ENCODE peak calls at places on chromosomes 3 and 15, in seven cellular contexts. One of them, this sample, is unnamed.
A peak's percentile ranks its signal among the peaks of the same experiment; 100 is the strongest.

GRCh38 chr3:4897765-4898453 is 81.3 kb upstream of the BHLHE40 start:
- DNase-seq in ovary: no peak
- DNase-seq in stomach: no peak
- DNase-seq in A549: no peak
- DNase-seq in SK-N-SH: no peak
- DNase-seq in transverse colon: no peak
- DNase-seq in tibial nerve: no peak
- DNase-seq in this sample: no peak

GRCh38 chr3:15496341-15496664 is 25.2 kb downstream of the COLQ start:
- DNase-seq in A549: no peak
- DNase-seq in ovary: no peak
- DNase-seq in SK-N-SH: no peak
- DNase-seq in tibial nerve: no peak
- DNase-seq in transverse colon: no peak
- DNase-seq in stomach: no peak
- DNase-seq in this sample: no peak

GRCh38 chr15:39472661-39473657 is 107.9 kb upstream of the THBS1 start:
- DNase-seq in transverse colon: peak; percentile 81
- DNase-seq in stomach: peak; percentile 58
- DNase-seq in ovary: peak; percentile 76
- DNase-seq in A549: no peak
- DNase-seq in tibial nerve: peak; percentile 76
- DNase-seq in SK-N-SH: no peak
- DNase-seq in this sample: peak; percentile 99

GRCh38 chr3:58073315-58074125 is 65.3 kb downstream of the FLNB start:
- DNase-seq in tibial nerve: no peak
- DNase-seq in ovary: no peak
- DNase-seq in SK-N-SH: no peak
- DNase-seq in transverse colon: no peak
- DNase-seq in A549: no peak
- DNase-seq in stomach: no peak
- DNase-seq in this sample: peak; percentile 81

GRCh38 chr3:151404316-151404715 is 19.8 kb upstream of the P2RY12 start:
- DNase-seq in A549: no peak
- DNase-seq in stomach: no peak
- DNase-seq in tibial nerve: no peak
- DNase-seq in transverse colon: no peak
- DNase-seq in ovary: no peak
- DNase-seq in SK-N-SH: no peak
- DNase-seq in this sample: no peak

GRCh38 chr3:161600185-161600584 is 103.6 kb downstream of the OTOL1 start:
- DNase-seq in stomach: no peak
- DNase-seq in tibial nerve: no peak
- DNase-seq in ovary: no peak
- DNase-seq in SK-N-SH: no peak
- DNase-seq in transverse colon: no peak
- DNase-seq in A549: no peak
- DNase-seq in this sample: no peak

GRCh38 chr3:58544546-58544945 is 7.6 kb upstream of the ACOX2 start:
- DNase-seq in stomach: no peak
- DNase-seq in transverse colon: no peak
- DNase-seq in ovary: no peak
- DNase-seq in tibial nerve: no peak
- DNase-seq in A549: no peak
- DNase-seq in SK-N-SH: no peak
- DNase-seq in this sample: no peak

GRCh38 chr15:80999623-81000036 is 1.1 kb upstream of the TLNRD1 start:
- DNase-seq in A549: no peak
- DNase-seq in tibial nerve: no peak
- DNase-seq in stomach: peak; percentile 78
- DNase-seq in SK-N-SH: no peak
- DNase-seq in ovary: no peak
- DNase-seq in transverse colon: peak; percentile 85
- DNase-seq in this sample: no peak

GRCh38 chr3:76310059-76310458 is 524.7 kb upstream of the ZNF717 start:
- DNase-seq in transverse colon: no peak
- DNase-seq in stomach: no peak
- DNase-seq in tibial nerve: no peak
- DNase-seq in A549: no peak
- DNase-seq in ovary: no peak
- DNase-seq in SK-N-SH: no peak
- DNase-seq in this sample: no peak

GRCh38 chr15:61474796-61475195 is 245.7 kb upstream of the RORA start:
- DNase-seq in ovary: no peak
- DNase-seq in transverse colon: no peak
- DNase-seq in stomach: no peak
- DNase-seq in A549: no peak
- DNase-seq in tibial nerve: no peak
- DNase-seq in SK-N-SH: no peak
- DNase-seq in this sample: no peak

GRCh38 chr3:106542101-106542769 is 673.4 kb upstream of the CBLB start:
- DNase-seq in tibial nerve: no peak
- DNase-seq in A549: no peak
- DNase-seq in SK-N-SH: no peak
- DNase-seq in transverse colon: no peak
- DNase-seq in stomach: no peak
- DNase-seq in ovary: no peak
- DNase-seq in this sample: no peak

GRCh38 chr15:77504310-77504709 is 83.6 kb downstream of the HMG20A start:
- DNase-seq in ovary: no peak
- DNase-seq in SK-N-SH: no peak
- DNase-seq in transverse colon: peak; percentile 43
- DNase-seq in tibial nerve: peak; percentile 40
- DNase-seq in A549: no peak
- DNase-seq in stomach: peak; percentile 33
- DNase-seq in this sample: peak; percentile 56

DNA sequence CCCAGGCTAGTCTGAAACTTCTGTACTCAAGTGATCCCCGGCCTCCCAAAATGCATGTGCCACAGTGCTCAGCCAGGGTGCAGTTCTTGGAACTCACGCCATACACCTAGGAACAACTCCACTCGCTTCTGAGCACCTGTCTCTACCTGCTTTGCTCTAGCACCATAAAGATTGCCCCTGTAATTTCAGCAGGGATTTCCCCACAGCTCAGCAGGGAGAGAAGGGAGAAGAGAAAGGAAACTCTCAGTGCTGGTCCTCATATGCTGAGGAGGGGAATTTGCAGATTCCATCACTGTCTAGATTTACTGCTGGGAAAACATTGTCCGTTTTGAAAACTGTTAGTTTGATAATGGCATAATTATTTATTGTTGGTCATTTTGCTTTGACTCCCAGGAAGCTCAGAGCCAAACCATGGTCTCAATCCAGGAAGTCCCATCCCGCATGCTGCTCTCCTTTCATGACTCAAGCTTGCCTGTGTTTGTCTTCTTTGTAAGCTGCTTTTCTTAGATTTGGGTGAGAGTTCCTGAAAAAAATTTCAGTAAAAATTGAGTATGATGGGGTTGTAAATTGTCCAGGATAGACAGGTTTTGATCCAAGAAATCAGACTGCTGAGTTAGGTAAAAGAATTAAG is 24.2 kb downstream of the TRIM71 start:
- DNase-seq in transverse colon: no peak
- DNase-seq in A549: no peak
- DNase-seq in SK-N-SH: no peak
- DNase-seq in ovary: no peak
- DNase-seq in tibial nerve: no peak
- DNase-seq in stomach: no peak
- DNase-seq in this sample: no peak
- H3K4me3 ChIP-seq in transverse colon: no peak overlapping the region
- H3K4me3 ChIP-seq in A549: no peak overlapping the region
- H3K4me3 ChIP-seq in SK-N-SH: no peak overlapping the region
- H3K4me3 ChIP-seq in ovary: no peak overlapping the region
- H3K4me3 ChIP-seq in tibial nerve: no peak overlapping the region
- H3K4me3 ChIP-seq in stomach: no peak overlapping the region
- H3K4me3 ChIP-seq in this sample: no peak overlapping the region

GRCh38 chr3:81568378-81568777 is 193.1 kb downstream of the GBE1 start:
- DNase-seq in tibial nerve: no peak
- DNase-seq in SK-N-SH: no peak
- DNase-seq in ovary: no peak
- DNase-seq in stomach: no peak
- DNase-seq in transverse colon: no peak
- DNase-seq in A549: no peak
- DNase-seq in this sample: no peak
- TF ChIP-seq EP300 in tibial nerve: no peak
- TF ChIP-seq EP300 in SK-N-SH: no peak
- TF ChIP-seq EP300 in ovary: no peak
- TF ChIP-seq EP300 in stomach: no peak
- TF ChIP-seq EP300 in transverse colon: no peak
- TF ChIP-seq EP300 in A549: no peak
- TF ChIP-seq EP300 in this sample: no peak

DNA sequence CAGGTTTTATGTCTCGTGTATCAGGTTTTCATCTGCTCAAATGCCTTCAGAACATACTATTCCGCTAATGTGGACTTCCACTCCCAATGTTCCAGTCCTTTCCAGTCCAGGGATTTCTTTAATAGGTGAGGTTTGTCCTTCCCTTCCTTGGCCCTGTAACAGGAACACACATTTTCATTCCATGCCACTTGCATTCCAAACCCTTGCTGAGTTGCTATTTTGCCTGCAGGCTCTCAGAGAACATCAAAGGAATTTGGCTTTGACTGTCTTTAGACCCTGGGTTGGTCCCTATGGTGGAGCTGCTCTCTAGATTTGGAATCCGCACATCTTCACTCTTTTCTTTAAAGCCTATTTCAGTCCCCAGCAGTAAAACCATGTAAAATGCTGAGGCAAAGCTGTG is 12.3 kb upstream of the ALCAM start:
- DNase-seq in tibial nerve: no peak
- DNase-seq in stomach: no peak
- DNase-seq in ovary: no peak
- DNase-seq in A549: no peak
- DNase-seq in SK-N-SH: no peak
- DNase-seq in transverse colon: no peak
- DNase-seq in this sample: no peak
- H3K4me3 ChIP-seq in tibial nerve: no peak overlapping the region
- H3K4me3 ChIP-seq in stomach: no peak overlapping the region
- H3K4me3 ChIP-seq in ovary: no peak overlapping the region
- H3K4me3 ChIP-seq in A549: no peak overlapping the region
- H3K4me3 ChIP-seq in SK-N-SH: no peak overlapping the region
- H3K4me3 ChIP-seq in transverse colon: no peak overlapping the region
- H3K4me3 ChIP-seq in this sample: peak overlapping the region; percentile 37

DNA sequence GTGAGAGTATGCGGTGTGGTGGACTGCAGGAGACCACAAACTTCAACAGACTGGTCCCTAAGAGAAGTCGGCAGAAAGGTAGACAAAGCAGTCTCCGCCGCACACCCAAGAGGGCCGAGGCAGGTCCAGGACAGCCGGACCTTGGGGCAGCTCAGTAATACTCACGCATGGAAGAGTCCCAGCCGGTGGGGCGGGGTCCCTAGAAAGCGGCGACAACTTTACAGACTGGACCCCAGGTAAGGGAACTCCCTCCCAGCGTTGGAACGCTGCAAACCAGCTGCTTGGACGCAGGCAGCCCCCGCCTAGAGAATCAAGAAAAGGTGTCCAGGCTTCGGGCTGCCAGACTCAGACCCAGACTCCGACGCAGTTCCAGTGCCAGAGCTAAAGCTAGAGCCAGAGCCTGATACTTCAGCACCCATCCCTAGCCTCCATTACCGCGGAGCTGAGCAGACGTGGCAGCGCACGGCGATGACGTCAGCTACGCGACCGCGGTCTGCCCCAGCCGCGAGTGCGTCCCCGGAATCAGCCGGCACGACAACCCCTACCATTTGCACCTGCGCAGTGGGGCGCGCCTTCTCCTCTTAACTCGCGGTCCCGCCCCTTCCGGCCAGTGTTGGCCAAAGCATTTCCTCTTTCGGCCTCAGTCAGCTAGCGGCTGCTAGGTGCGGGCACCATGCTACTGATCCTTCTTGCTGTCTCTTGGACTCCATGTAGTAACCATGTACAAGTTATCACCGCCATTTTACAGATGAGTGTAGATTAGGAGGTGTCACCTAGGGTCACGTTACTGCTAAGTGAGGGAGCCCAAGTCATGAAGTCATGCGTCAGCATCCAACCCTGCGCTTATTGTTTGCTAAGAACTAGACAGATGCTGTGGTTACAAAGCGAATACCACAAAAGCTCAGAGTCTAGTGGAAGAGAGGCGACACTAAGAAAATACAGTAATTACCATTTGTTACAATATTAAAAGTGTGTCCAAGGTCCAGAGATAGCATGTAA is at the start of gene TMEM39A:
- DNase-seq in SK-N-SH: peak; percentile 98
- DNase-seq in stomach: peak; percentile 100
- DNase-seq in ovary: peak; percentile 100
- DNase-seq in transverse colon: peak; percentile 100
- DNase-seq in tibial nerve: peak; percentile 100
- DNase-seq in A549: peak; percentile 98
- DNase-seq in this sample: peak; percentile 100
- TF ChIP-seq EP300 in SK-N-SH: no peak
- TF ChIP-seq EP300 in stomach: no peak
- TF ChIP-seq EP300 in ovary: no peak
- TF ChIP-seq EP300 in transverse colon: no peak
- TF ChIP-seq EP300 in tibial nerve: peak; percentile 99
- TF ChIP-seq EP300 in A549: no peak
- TF ChIP-seq EP300 in this sample: no peak

DNA sequence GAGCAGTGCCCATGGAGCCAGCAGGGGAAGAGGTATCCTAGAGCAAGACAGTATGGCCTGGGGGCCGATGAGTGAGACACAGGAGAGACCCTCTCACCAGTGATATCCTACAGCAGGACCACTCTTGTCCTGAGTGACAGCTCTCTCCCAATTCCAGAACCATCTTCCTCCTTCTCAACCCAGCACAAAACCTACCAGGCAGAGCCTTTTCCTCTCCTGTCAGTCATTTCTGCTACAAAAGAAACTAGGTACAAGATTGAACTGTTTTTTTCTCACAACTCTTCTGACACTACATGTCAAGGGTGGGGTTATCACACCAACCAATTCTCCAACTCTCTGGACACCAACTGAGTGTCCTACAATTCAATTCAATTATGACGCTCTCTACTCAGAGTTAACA is 506.6 kb downstream of the EPHB1 start:
- DNase-seq in SK-N-SH: no peak
- DNase-seq in ovary: no peak
- DNase-seq in transverse colon: no peak
- DNase-seq in tibial nerve: no peak
- DNase-seq in stomach: no peak
- DNase-seq in A549: no peak
- DNase-seq in this sample: no peak
- H3K4me3 ChIP-seq in SK-N-SH: no peak overlapping the region
- H3K4me3 ChIP-seq in ovary: no peak overlapping the region
- H3K4me3 ChIP-seq in transverse colon: no peak overlapping the region
- H3K4me3 ChIP-seq in tibial nerve: no peak overlapping the region
- H3K4me3 ChIP-seq in stomach: no peak overlapping the region
- H3K4me3 ChIP-seq in A549: no peak overlapping the region
- H3K4me3 ChIP-seq in this sample: no peak overlapping the region

GRCh38 chr3:123661973-123662372 is 77.1 kb upstream of the HACD2 start:
- DNase-seq in tibial nerve: no peak
- DNase-seq in transverse colon: no peak
- DNase-seq in A549: no peak
- DNase-seq in ovary: no peak
- DNase-seq in stomach: no peak
- DNase-seq in SK-N-SH: no peak
- DNase-seq in this sample: no peak
- TF ChIP-seq EP300 in tibial nerve: no peak
- TF ChIP-seq EP300 in transverse colon: peak; percentile 30
- TF ChIP-seq EP300 in A549: no peak
- TF ChIP-seq EP300 in ovary: no peak
- TF ChIP-seq EP300 in stomach: peak; percentile 29
- TF ChIP-seq EP300 in SK-N-SH: no peak
- TF ChIP-seq EP300 in this sample: peak; percentile 55

This sample was measured in sigmoid colon.